ENCODE peak calls at places on chromosomes 16 and 17, in five cellular contexts. One of them, this sample, is unnamed.

GRCh38 chr17:28657756-28658155 is 4.0 kb downstream of the SDF2 start:
- DNase-seq in AG09319: no peak
- DNase-seq in endothelial cell of umbilical vein: no peak
- DNase-seq in neural crest cell: no peak
- DNase-seq in HFFc6: peak; percentile 33
- DNase-seq in this sample: no peak

GRCh38 chr16:4846503-4846900 is 586 bp downstream of the GLYR1 start:
- DNase-seq in endothelial cell of umbilical vein: peak; percentile 77
- DNase-seq in AG09319: no peak
- DNase-seq in neural crest cell: peak; percentile 16
- DNase-seq in HFFc6: peak; percentile 61
- DNase-seq in this sample: no peak

GRCh38 chr17:73192219-73192893 is 499 bp upstream of the COG1 start:
- DNase-seq in endothelial cell of umbilical vein: peak; percentile 71
- DNase-seq in AG09319: peak; percentile 32
- DNase-seq in neural crest cell: peak; percentile 61
- DNase-seq in HFFc6: peak; percentile 49
- DNase-seq in this sample: peak; percentile 68

GRCh38 chr16:17395849-17396480 is 74.8 kb downstream of the XYLT1 start:
- DNase-seq in endothelial cell of umbilical vein: no peak
- DNase-seq in neural crest cell: no peak
- DNase-seq in AG09319: no peak
- DNase-seq in HFFc6: no peak
- DNase-seq in this sample: no peak

GRCh38 chr16:31428638-31429247 is 583 bp upstream of the COX6A2 start:
- DNase-seq in endothelial cell of umbilical vein: no peak
- DNase-seq in AG09319: no peak
- DNase-seq in HFFc6: no peak
- DNase-seq in neural crest cell: no peak
- DNase-seq in this sample: no peak

GRCh38 chr16:76176616-76177015 is 100.6 kb upstream of the CNTNAP4 start:
- DNase-seq in HFFc6: no peak
- DNase-seq in AG09319: no peak
- DNase-seq in neural crest cell: no peak
- DNase-seq in endothelial cell of umbilical vein: no peak
- DNase-seq in this sample: no peak

GRCh38 chr16:5176505-5176904 is 78.9 kb upstream of the EEF2KMT start:
- DNase-seq in endothelial cell of umbilical vein: no peak
- DNase-seq in neural crest cell: no peak
- DNase-seq in AG09319: no peak
- DNase-seq in HFFc6: no peak
- DNase-seq in this sample: no peak

GRCh38 chr17:41176744-41177387 is 1.2 kb downstream of the KRTAP4-2 start:
- DNase-seq in endothelial cell of umbilical vein: no peak
- DNase-seq in neural crest cell: no peak
- DNase-seq in HFFc6: no peak
- DNase-seq in AG09319: no peak
- DNase-seq in this sample: no peak

GRCh38 chr16:4709481-4709880 is 16.1 kb downstream of the NUDT16L1 start:
- DNase-seq in AG09319: no peak
- DNase-seq in HFFc6: no peak
- DNase-seq in neural crest cell: no peak
- DNase-seq in endothelial cell of umbilical vein: no peak
- DNase-seq in this sample: no peak

GRCh38 chr17:43431741-43432523 is 33.1 kb downstream of the ARL4D start:
- DNase-seq in HFFc6: no peak
- DNase-seq in neural crest cell: no peak
- DNase-seq in endothelial cell of umbilical vein: peak; percentile 58
- DNase-seq in AG09319: no peak
- DNase-seq in this sample: no peak

GRCh38 chr17:7982171-7982570 is 20.2 kb upstream of the GUCY2D start:
- DNase-seq in HFFc6: peak; percentile 69
- DNase-seq in neural crest cell: no peak
- DNase-seq in endothelial cell of umbilical vein: no peak
- DNase-seq in AG09319: no peak
- DNase-seq in this sample: no peak

GRCh38 chr17:41848788-41849187 is 11.2 kb downstream of the KLHL10 start:
- DNase-seq in HFFc6: peak; percentile 37
- DNase-seq in endothelial cell of umbilical vein: no peak
- DNase-seq in AG09319: peak; percentile 14
- DNase-seq in neural crest cell: no peak
- DNase-seq in this sample: no peak

GRCh38 chr17:49260011-49260921 is 29.7 kb upstream of the PHOSPHO1 start:
- DNase-seq in HFFc6: peak; percentile 72
- DNase-seq in endothelial cell of umbilical vein: peak; percentile 87
- DNase-seq in neural crest cell: peak; percentile 36
- DNase-seq in AG09319: peak; percentile 46
- DNase-seq in this sample: peak; percentile 50

GRCh38 chr17:77451894-77452852 is 311.4 kb downstream of the SEC14L1 start:
- DNase-seq in neural crest cell: no peak
- DNase-seq in endothelial cell of umbilical vein: peak; percentile 68
- DNase-seq in AG09319: no peak
- DNase-seq in HFFc6: peak; percentile 78
- DNase-seq in this sample: no peak

GRCh38 chr17:2962729-2963128 is 100.7 kb downstream of the OR1D5 start:
- DNase-seq in neural crest cell: no peak
- DNase-seq in endothelial cell of umbilical vein: no peak
- DNase-seq in HFFc6: no peak
- DNase-seq in AG09319: no peak
- DNase-seq in this sample: no peak

GRCh38 chr17:19833914-19834313 is 33.8 kb downstream of the ULK2 start:
- DNase-seq in endothelial cell of umbilical vein: no peak
- DNase-seq in HFFc6: no peak
- DNase-seq in AG09319: no peak
- DNase-seq in neural crest cell: no peak
- DNase-seq in this sample: no peak

GRCh38 chr17:62165378-62165722 is 100.3 kb upstream of the MED13 start:
- DNase-seq in AG09319: no peak
- DNase-seq in endothelial cell of umbilical vein: no peak
- DNase-seq in HFFc6: no peak
- DNase-seq in neural crest cell: no peak
- DNase-seq in this sample: no peak

GRCh38 chr16:52497067-52497816 is 49.7 kb downstream of the TOX3 start:
- DNase-seq in endothelial cell of umbilical vein: no peak
- DNase-seq in neural crest cell: no peak
- DNase-seq in HFFc6: no peak
- DNase-seq in AG09319: no peak
- DNase-seq in this sample: no peak

GRCh38 chr17:38674013-38674748 is 576 bp downstream of the EPOP start:
- DNase-seq in HFFc6: no peak
- DNase-seq in neural crest cell: no peak
- DNase-seq in AG09319: no peak
- DNase-seq in endothelial cell of umbilical vein: no peak
- DNase-seq in this sample: peak; percentile 36

GRCh38 chr16:15396948-15397594 is 1.5 kb downstream of the MPV17L start:
- DNase-seq in HFFc6: no peak
- DNase-seq in AG09319: no peak
- DNase-seq in endothelial cell of umbilical vein: no peak
- DNase-seq in neural crest cell: no peak
- DNase-seq in this sample: no peak

GRCh38 chr17:19284005-19284959 is 47.1 kb downstream of the EPN2 start:
- DNase-seq in HFFc6: no peak
- DNase-seq in endothelial cell of umbilical vein: peak; percentile 54
- DNase-seq in neural crest cell: no peak
- DNase-seq in AG09319: no peak
- DNase-seq in this sample: no peak

GRCh38 chr17:14346801-14347200 is 45.9 kb downstream of the HS3ST3B1 start:
- DNase-seq in AG09319: no peak
- DNase-seq in neural crest cell: no peak
- DNase-seq in endothelial cell of umbilical vein: no peak
- DNase-seq in HFFc6: no peak
- DNase-seq in this sample: no peak

GRCh38 chr17:62692721-62693431 is 65.4 kb downstream of the MRC2 start:
- DNase-seq in HFFc6: no peak
- DNase-seq in endothelial cell of umbilical vein: no peak
- DNase-seq in AG09319: no peak
- DNase-seq in neural crest cell: no peak
- DNase-seq in this sample: no peak

GRCh38 chr17:76086384-76086783 is 7.4 kb downstream of the ZACN start:
- DNase-seq in endothelial cell of umbilical vein: no peak
- DNase-seq in HFFc6: no peak
- DNase-seq in neural crest cell: no peak
- DNase-seq in AG09319: no peak
- DNase-seq in this sample: no peak

GRCh38 chr17:48505788-48506187 is 25.0 kb downstream of the HOXB1 start:
- DNase-seq in neural crest cell: no peak
- DNase-seq in HFFc6: peak; percentile 80
- DNase-seq in endothelial cell of umbilical vein: peak; percentile 77
- DNase-seq in AG09319: no peak
- DNase-seq in this sample: peak; percentile 35

GRCh38 chr17:43444223-43445008 is 39.4 kb upstream of the DHX8 start:
- DNase-seq in endothelial cell of umbilical vein: no peak
- DNase-seq in neural crest cell: no peak
- DNase-seq in AG09319: peak; percentile 51
- DNase-seq in HFFc6: no peak
- DNase-seq in this sample: no peak

GRCh38 chr16:73768786-73769203 is 527.8 kb upstream of the PSMD7 start:
- DNase-seq in AG09319: no peak
- DNase-seq in neural crest cell: no peak
- DNase-seq in endothelial cell of umbilical vein: no peak
- DNase-seq in HFFc6: peak; percentile 41
- DNase-seq in this sample: no peak

DNA sequence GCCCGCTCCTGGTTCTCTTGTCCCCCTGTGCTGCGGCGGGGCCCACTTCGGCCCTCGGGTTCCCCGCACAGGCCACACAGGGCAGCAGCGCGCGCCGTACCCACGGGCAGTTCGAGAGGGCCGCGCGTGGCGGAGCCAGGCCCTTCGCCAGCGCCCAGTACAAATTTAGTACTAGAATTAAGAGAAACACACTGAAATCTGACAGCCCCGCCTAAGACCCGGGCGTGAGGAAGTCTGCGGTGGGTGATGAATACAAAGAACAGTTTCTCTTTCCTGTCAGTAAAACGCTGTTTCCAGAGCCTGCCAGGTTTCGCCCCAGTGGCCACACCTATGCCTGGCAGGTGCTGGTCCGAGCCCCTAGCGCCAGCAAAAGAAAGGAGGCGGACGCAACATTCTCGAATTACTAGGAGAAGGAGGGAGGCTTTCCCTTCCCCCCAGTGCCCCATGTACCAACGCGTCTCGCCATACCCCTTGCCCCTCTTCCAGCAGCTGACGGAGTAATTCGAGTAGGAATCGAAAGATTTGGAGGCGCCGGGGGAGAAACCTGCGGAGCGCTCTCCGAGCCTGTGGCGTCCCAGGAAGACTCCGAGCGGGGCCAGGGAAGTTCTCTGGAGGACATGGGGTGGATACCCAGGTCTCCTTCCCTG is 591 bp upstream of the SLFN5 start:
- DNase-seq in neural crest cell: no peak
- DNase-seq in AG09319: no peak
- DNase-seq in endothelial cell of umbilical vein: peak; percentile 56
- DNase-seq in HFFc6: peak; percentile 23
- DNase-seq in this sample: peak; percentile 77
- TF ChIP-seq CTCF in neural crest cell: peak; percentile 59
- TF ChIP-seq CTCF in AG09319: no peak
- TF ChIP-seq CTCF in endothelial cell of umbilical vein: peak; percentile 12
- TF ChIP-seq CTCF in HFFc6: peak; percentile 54
- TF ChIP-seq CTCF in this sample: peak; percentile 40

DNA sequence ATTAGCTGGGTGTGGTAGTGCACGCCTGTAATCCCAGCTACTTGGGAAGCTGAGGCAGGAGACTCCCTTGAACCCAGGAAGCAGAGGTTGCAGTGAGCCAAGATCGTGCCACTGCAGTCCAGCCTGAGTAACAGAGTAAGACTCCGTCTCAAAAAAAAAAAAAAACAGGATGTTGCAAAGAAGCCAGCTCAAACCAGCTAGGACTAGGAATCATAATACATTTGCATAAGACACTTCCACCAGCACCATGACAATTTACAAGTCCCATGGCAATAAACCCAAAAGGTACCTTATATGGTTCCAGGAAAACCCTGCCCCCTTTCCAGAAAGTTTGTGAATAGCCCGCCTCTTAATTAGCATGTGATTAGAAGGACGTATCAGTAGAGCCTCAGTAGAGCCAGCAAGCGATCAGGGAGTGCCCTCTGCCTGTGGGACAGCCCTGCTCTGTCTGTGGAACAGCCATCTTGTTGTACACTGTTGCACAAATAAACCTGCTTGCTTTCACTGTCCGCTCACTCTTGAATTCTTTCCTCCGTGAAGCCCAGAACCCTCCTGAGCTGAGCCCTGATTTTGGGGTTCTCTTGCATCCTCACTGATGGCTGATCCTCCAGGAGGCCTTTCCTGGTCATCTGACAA is 14.1 kb downstream of the NUPR1 start:
- DNase-seq in AG09319: no peak
- DNase-seq in endothelial cell of umbilical vein: no peak
- DNase-seq in HFFc6: no peak
- DNase-seq in neural crest cell: no peak
- DNase-seq in this sample: no peak
- TF ChIP-seq CTCF in AG09319: no peak
- TF ChIP-seq CTCF in endothelial cell of umbilical vein: no peak
- TF ChIP-seq CTCF in HFFc6: no peak
- TF ChIP-seq CTCF in neural crest cell: no peak
- TF ChIP-seq CTCF in this sample: no peak

GRCh38 chr17:78985395-78985794 is 5.7 kb upstream of the LGALS3BP start:
- DNase-seq in AG09319: no peak
- DNase-seq in endothelial cell of umbilical vein: no peak
- DNase-seq in neural crest cell: no peak
- DNase-seq in HFFc6: no peak
- DNase-seq in this sample: no peak

GRCh38 chr17:78990349-78991016 is 10.8 kb upstream of the LGALS3BP start:
- DNase-seq in HFFc6: no peak
- DNase-seq in AG09319: no peak
- DNase-seq in neural crest cell: no peak
- DNase-seq in endothelial cell of umbilical vein: no peak
- DNase-seq in this sample: no peak

GRCh38 chr17:78981010-78981888 is 1.5 kb upstream of the LGALS3BP start:
- DNase-seq in neural crest cell: no peak
- DNase-seq in AG09319: no peak
- DNase-seq in HFFc6: no peak
- DNase-seq in endothelial cell of umbilical vein: no peak
- DNase-seq in this sample: no peak

GRCh38 chr17:78988152-78988551 is 8.4 kb upstream of the LGALS3BP start:
- DNase-seq in HFFc6: no peak
- DNase-seq in neural crest cell: no peak
- DNase-seq in endothelial cell of umbilical vein: peak; percentile 29
- DNase-seq in AG09319: no peak
- DNase-seq in this sample: no peak

GRCh38 chr17:78986048-78986648 is 6.4 kb upstream of the LGALS3BP start:
- DNase-seq in endothelial cell of umbilical vein: peak; percentile 60
- DNase-seq in AG09319: no peak
- DNase-seq in neural crest cell: no peak
- DNase-seq in HFFc6: peak; percentile 30
- DNase-seq in this sample: no peak
- TF ChIP-seq CTCF in endothelial cell of umbilical vein: peak; percentile 12
- TF ChIP-seq CTCF in AG09319: peak; percentile 20
- TF ChIP-seq CTCF in neural crest cell: no peak
- TF ChIP-seq CTCF in HFFc6: peak; percentile 46
- TF ChIP-seq CTCF in this sample: no peak

DNA sequence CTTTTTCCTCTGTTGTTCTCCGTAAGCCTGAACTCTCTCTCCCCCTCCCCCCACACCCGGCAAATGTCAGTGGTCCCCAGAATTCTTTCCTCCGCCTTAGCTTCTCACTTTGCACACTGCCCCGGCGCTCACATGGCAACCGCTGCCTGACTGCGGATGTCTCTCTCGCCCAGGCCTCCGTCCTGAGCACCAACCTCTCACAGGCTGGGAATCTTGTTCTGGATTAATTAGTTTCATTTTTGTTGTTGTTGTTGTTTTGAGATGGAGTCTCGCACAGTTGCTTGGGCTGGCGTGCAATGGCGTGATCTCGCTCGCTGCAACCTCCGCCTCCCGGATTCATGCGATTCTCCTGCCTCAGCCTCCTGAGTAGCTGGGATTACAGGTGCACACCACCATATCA is 16.7 kb downstream of the C17orf100 start:
- DNase-seq in neural crest cell: no peak
- DNase-seq in endothelial cell of umbilical vein: no peak
- DNase-seq in AG09319: no peak
- DNase-seq in HFFc6: no peak
- DNase-seq in this sample: no peak
- TF ChIP-seq CTCF in neural crest cell: no peak
- TF ChIP-seq CTCF in endothelial cell of umbilical vein: no peak
- TF ChIP-seq CTCF in AG09319: no peak
- TF ChIP-seq CTCF in HFFc6: no peak
- TF ChIP-seq CTCF in this sample: no peak

This sample was measured in natural killer cell.